ENCODE peak calls at places on chromosomes 4 and X, in eight cellular contexts. X, G, C, J, O, H, B and Z are unnamed samples. For H3K36me3 and H3K4me1, the result is how much of the 10 kb centered on the place peaks cover.

GRCh38 chr4:99013402-99013843 is 17.9 kb downstream of the METAP1 start:
- DNase-seq in X (no peak), G (peak), C (no peak), J (peak), O (no peak), H (no peak), B (no peak), Z (no peak)

GRCh38 chr4:110510955-110511544 is 35.1 kb downstream of the ENPEP start:
- DNase-seq in X (peak), G (no peak), C (no peak), J (peak), O (no peak), H (no peak), B (no peak), Z (peak)

GRCh38 chrX:47234583-47234982 is 1.8 kb downstream of the USP11 start:
- DNase-seq in X (peak), G (no peak), C (no peak), J (peak), O (no peak), H (no peak), B (no peak), Z (no peak)

GRCh38 chr4:138972956-138973819 is 42.4 kb upstream of the NOCT start:
- DNase-seq in X (no peak), G (no peak), C (no peak), J (no peak), O (no peak), H (peak), B (no peak), Z (no peak)

GRCh38 chrX:130170752-130171445 is 863 bp upstream of the RAB33A start:
- DNase-seq in X (peak), G (peak), C (peak), J (no peak), O (peak), H (no peak), B (no peak), Z (peak)

GRCh38 chr4:5824227-5824626 is 68.7 kb downstream of the CRMP1 start:
- DNase-seq in X (no peak), G (no peak), C (no peak), J (no peak), O (no peak), H (no peak), B (no peak), Z (no peak)

GRCh38 chr4:15493411-15493810 is 23.7 kb downstream of the CC2D2A start:
- DNase-seq in X (no peak), G (no peak), C (no peak), J (peak), O (no peak), H (no peak), B (no peak), Z (no peak)

GRCh38 chrX:78199851-78200250 is 60.4 kb upstream of the TAF9B start:
- DNase-seq in X (peak), G (no peak), C (no peak), J (peak), O (no peak), H (no peak), B (no peak), Z (peak)

GRCh38 chr4:82469776-82470345 is 39.5 kb downstream of the ENOPH1 start:
- DNase-seq in X (no peak), G (no peak), C (no peak), J (peak), O (no peak), H (no peak), B (no peak), Z (no peak)

GRCh38 chrX:12138366-12139313 is at the start of gene FRMPD4:
- DNase-seq in X (no peak), G (peak), C (no peak), J (peak), O (peak), H (no peak), B (no peak), Z (no peak)

GRCh38 chr4:89712141-89712540 is 124.8 kb downstream of the SNCA start:
- DNase-seq in X (no peak), G (no peak), C (no peak), J (peak), O (no peak), H (no peak), B (no peak), Z (no peak)

GRCh38 chrX:23341452-23341851 is 6.8 kb downstream of the PTCHD1 start:
- DNase-seq in X (no peak), G (no peak), C (no peak), J (no peak), O (no peak), H (no peak), B (no peak), Z (no peak)

GRCh38 chr4:79317711-79318110 is 8.2 kb downstream of the NAA11 start:
- DNase-seq in X (no peak), G (no peak), C (no peak), J (no peak), O (no peak), H (no peak), B (no peak), Z (no peak)

GRCh38 chr4:88706574-88706973 is 8.9 kb upstream of the NAP1L5 start:
- DNase-seq in X (peak), G (peak), C (no peak), J (peak), O (no peak), H (no peak), B (no peak), Z (no peak)

GRCh38 chr4:118740869-118741268 is 55.7 kb downstream of the METTL14 start:
- DNase-seq in X (peak), G (no peak), C (no peak), J (no peak), O (no peak), H (no peak), B (no peak), Z (peak)
- H3K36me3 ChIP-seq in X (half or more), G (under half), C (half or more), J (half or more), O (under half), H (half or more), B (under half), Z (under half)

GRCh38 chr4:51870441-51871188 is 27.7 kb downstream of the DCUN1D4 start:
- DNase-seq in X (no peak), G (no peak), C (no peak), J (peak), O (no peak), H (no peak), B (no peak), Z (no peak)
- H3K27ac ChIP-seq in X (no peak), G (no peak), C (no peak), J (no peak), O (no peak), H (no peak), B (no peak), Z (no peak)

GRCh38 chrX:24658421-24658820 is 11.3 kb upstream of the PCYT1B start:
- DNase-seq in X (no peak), G (no peak), C (no peak), J (no peak), O (no peak), H (no peak), B (no peak), Z (no peak)

GRCh38 chrX:24659106-24659505 is 12.0 kb upstream of the PCYT1B start:
- DNase-seq in X (no peak), G (no peak), C (no peak), J (no peak), O (no peak), H (no peak), B (no peak), Z (no peak)

GRCh38 chrX:24661292-24661691 is 14.1 kb upstream of the PCYT1B start:
- DNase-seq in X (no peak), G (no peak), C (no peak), J (no peak), O (no peak), H (no peak), B (no peak), Z (no peak)

GRCh38 chrX:24659646-24660045 is 12.5 kb upstream of the PCYT1B start:
- DNase-seq in X (no peak), G (no peak), C (no peak), J (no peak), O (no peak), H (no peak), B (no peak), Z (no peak)

GRCh38 chrX:24657671-24658410 is 10.7 kb upstream of the PCYT1B start:
- DNase-seq in X (no peak), G (no peak), C (no peak), J (no peak), O (no peak), H (no peak), B (no peak), Z (no peak)
- H3K4me1 ChIP-seq in X (under half), G (under half), C (under half), J (under half), O (under half), H (under half), B (under half), Z (under half)

DNA sequence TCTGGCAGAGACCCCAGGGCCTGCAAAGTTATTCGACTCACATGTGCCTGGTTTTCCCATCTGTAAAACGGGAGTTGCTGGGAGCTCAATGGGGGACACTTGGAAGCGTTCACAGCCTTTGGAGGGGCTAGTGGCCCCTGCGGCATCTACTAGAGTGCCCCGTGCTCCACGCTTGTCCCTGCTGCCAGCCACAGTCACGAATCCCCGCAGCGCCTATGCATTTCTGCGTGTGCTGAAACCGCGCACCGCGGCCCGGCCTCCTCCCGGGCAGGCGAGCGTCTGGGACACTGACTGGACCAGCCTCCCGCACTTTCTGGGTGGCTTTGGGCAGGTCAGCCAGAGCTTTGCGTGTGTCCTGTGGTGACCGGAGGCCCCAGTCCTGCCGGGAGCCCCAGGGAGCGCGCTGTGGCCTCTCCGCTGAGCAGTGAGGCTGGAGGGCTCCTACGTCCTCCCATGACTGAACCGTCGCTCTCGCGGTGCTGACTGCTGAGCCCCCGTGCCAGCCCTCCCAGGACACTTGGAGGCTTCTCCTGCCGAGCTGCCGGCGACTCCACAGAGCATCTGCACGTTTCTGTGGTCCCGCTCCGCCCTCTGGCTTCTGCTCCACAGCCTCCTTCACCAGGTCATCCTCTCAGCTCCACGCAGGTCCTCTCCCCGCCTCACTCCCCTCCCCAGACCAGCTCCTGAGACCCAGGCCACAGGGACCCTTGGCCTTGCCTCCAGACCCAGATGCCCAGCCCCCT is 36.3 kb downstream of the PIGG start:
- DNase-seq in X (no peak), G (no peak), C (no peak), J (no peak), O (no peak), H (no peak), B (no peak), Z (no peak)
- H3K36me3 ChIP-seq in X (under half), G (under half), C (half or more), J (half or more), O (under half), H (half or more), B (under half), Z (under half)

GRCh38 chr4:151219938-151220337 is 57.0 kb upstream of the PRSS48 start:
- DNase-seq in X (no peak), G (no peak), C (no peak), J (no peak), O (no peak), H (no peak), B (no peak), Z (no peak)
- H3K27ac ChIP-seq in X (no peak), G (no peak), C (no peak), J (no peak), O (no peak), H (no peak), B (no peak), Z (no peak)